ENCODE peak calls at places on chromosomes 16 and 17, in five cellular contexts. One of them, this sample, is unnamed. For H3K27me3, the result is how much of the 10 kb centered on the place peaks cover.

GRCh38 chr17:15398736-15399331 is 57.4 kb upstream of the TEKT3 start:
- DNase-seq in transverse colon: no peak
- DNase-seq in stomach: no peak
- DNase-seq in GM23248: peak
- DNase-seq in thoracic aorta: no peak
- DNase-seq in this sample: peak

GRCh38 chr17:11441004-11441403 is 157.3 kb upstream of the DNAH9 start:
- DNase-seq in thoracic aorta: no peak
- DNase-seq in stomach: no peak
- DNase-seq in GM23248: no peak
- DNase-seq in transverse colon: no peak
- DNase-seq in this sample: no peak

GRCh38 chr16:89712476-89712805 is 8.3 kb downstream of the VPS9D1 start:
- DNase-seq in thoracic aorta: no peak
- DNase-seq in GM23248: peak
- DNase-seq in stomach: no peak
- DNase-seq in transverse colon: no peak
- DNase-seq in this sample: no peak

GRCh38 chr17:39001703-39002637 is 34.8 kb upstream of the FBXO47 start:
- DNase-seq in GM23248: peak
- DNase-seq in thoracic aorta: peak
- DNase-seq in stomach: peak
- DNase-seq in transverse colon: peak
- DNase-seq in this sample: peak

GRCh38 chr17:39776267-39776666 is 38.5 kb downstream of the GRB7 start:
- DNase-seq in thoracic aorta: no peak
- DNase-seq in transverse colon: no peak
- DNase-seq in stomach: no peak
- DNase-seq in GM23248: no peak
- DNase-seq in this sample: no peak

GRCh38 chr17:41415833-41416335 is 8.5 kb downstream of the KRT37 start:
- DNase-seq in transverse colon: no peak
- DNase-seq in GM23248: peak
- DNase-seq in stomach: no peak
- DNase-seq in thoracic aorta: no peak
- DNase-seq in this sample: peak

GRCh38 chr16:71474864-71475263 is 12.8 kb upstream of the ZNF23 start:
- DNase-seq in GM23248: peak
- DNase-seq in transverse colon: no peak
- DNase-seq in thoracic aorta: no peak
- DNase-seq in stomach: no peak
- DNase-seq in this sample: peak

GRCh38 chr16:35725949-35726348 is 2266.5 kb downstream of the TP53TG3F start:
- DNase-seq in stomach: no peak
- DNase-seq in thoracic aorta: no peak
- DNase-seq in transverse colon: no peak
- DNase-seq in GM23248: no peak
- DNase-seq in this sample: no peak

GRCh38 chr17:81652901-81653771 is 3.2 kb downstream of the PDE6G start:
- DNase-seq in stomach: no peak
- DNase-seq in GM23248: no peak
- DNase-seq in transverse colon: no peak
- DNase-seq in thoracic aorta: no peak
- DNase-seq in this sample: no peak

GRCh38 chr16:55944377-55944802 is 69.2 kb upstream of the CES5A start:
- DNase-seq in transverse colon: peak
- DNase-seq in GM23248: peak
- DNase-seq in thoracic aorta: peak
- DNase-seq in stomach: peak
- DNase-seq in this sample: peak

GRCh38 chr16:73060948-73061495 is 13.1 kb upstream of the ZFHX3 start:
- DNase-seq in transverse colon: no peak
- DNase-seq in GM23248: no peak
- DNase-seq in stomach: no peak
- DNase-seq in thoracic aorta: no peak
- DNase-seq in this sample: no peak

GRCh38 chr16:84532299-84532724 is 27.9 kb upstream of the MEAK7 start:
- DNase-seq in GM23248: peak
- DNase-seq in thoracic aorta: peak
- DNase-seq in transverse colon: peak
- DNase-seq in stomach: no peak
- DNase-seq in this sample: peak

GRCh38 chr17:33954597-33954996 is 300.5 kb upstream of the CCL2 start:
- DNase-seq in thoracic aorta: no peak
- DNase-seq in transverse colon: no peak
- DNase-seq in stomach: no peak
- DNase-seq in GM23248: no peak
- DNase-seq in this sample: no peak

GRCh38 chr17:53979991-53980390 is 157.3 kb downstream of the KIF2B start:
- DNase-seq in transverse colon: no peak
- DNase-seq in stomach: no peak
- DNase-seq in GM23248: no peak
- DNase-seq in thoracic aorta: no peak
- DNase-seq in this sample: no peak

GRCh38 chr17:59897090-59897489 is 4.2 kb downstream of the RPS6KB1 start:
- DNase-seq in GM23248: peak
- DNase-seq in stomach: no peak
- DNase-seq in transverse colon: no peak
- DNase-seq in thoracic aorta: no peak
- DNase-seq in this sample: no peak

GRCh38 chr16:519425-519824 is 8.1 kb upstream of the CAPN15 start:
- DNase-seq in thoracic aorta: no peak
- DNase-seq in stomach: no peak
- DNase-seq in GM23248: no peak
- DNase-seq in transverse colon: no peak
- DNase-seq in this sample: no peak

GRCh38 chr17:75769536-75769935 is 4.5 kb upstream of the GALK1 start:
- DNase-seq in transverse colon: no peak
- DNase-seq in stomach: peak
- DNase-seq in GM23248: no peak
- DNase-seq in thoracic aorta: no peak
- DNase-seq in this sample: no peak

GRCh38 chr17:78044280-78044835 is 84.2 kb downstream of the TMC6 start:
- DNase-seq in GM23248: no peak
- DNase-seq in thoracic aorta: no peak
- DNase-seq in stomach: no peak
- DNase-seq in transverse colon: no peak
- DNase-seq in this sample: no peak

GRCh38 chr17:40341808-40342574 is 22.5 kb downstream of the GJD3 start:
- DNase-seq in stomach: peak
- DNase-seq in GM23248: peak
- DNase-seq in transverse colon: peak
- DNase-seq in thoracic aorta: no peak
- DNase-seq in this sample: peak

GRCh38 chr17:6070280-6070894 is at the start of gene WSCD1:
- DNase-seq in thoracic aorta: no peak
- DNase-seq in GM23248: peak
- DNase-seq in stomach: peak
- DNase-seq in transverse colon: peak
- DNase-seq in this sample: peak

DNA sequence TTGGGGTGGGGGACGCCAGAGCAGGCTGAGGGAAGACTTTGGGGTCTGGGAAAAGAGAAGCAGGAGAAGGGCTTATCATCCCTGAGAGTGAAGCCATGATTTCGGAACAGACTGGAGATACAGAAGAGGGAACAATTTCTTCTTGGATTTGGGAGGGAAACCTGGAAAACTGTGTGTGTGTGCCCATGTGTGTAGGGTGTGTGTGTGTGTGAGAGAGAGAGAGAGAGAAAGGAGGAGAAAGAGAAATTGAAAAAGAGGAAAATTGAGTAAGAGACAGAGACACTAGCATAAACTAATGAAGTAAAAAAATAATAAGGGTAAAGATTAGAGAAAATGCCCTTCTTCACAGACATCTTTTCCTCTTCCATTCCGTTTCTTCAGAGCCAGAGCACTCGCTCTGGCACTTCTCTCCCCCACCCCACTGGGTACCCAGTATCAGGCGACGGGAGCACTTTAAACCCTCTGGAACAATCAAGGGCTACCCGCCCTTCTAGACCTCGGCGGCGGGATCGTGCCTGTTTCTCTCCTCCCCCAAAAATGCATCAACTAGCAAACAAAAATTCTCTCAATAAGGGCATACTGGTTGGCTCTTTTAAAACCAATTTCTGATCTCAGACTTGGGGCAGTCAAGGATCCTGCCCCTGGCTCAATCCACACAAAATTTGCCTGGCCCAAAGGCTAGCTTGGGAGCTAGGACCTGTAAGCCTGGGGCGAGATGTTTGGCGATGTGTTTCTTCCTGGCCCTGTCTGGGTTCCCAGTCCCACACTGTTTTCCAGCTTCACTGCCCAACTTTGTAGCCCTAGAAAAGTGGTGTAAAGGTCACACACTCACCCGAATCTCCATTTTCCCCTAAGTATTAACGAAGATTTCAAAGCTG is 14.1 kb upstream of the HOXB2 start:
- DNase-seq in stomach: no peak
- DNase-seq in thoracic aorta: no peak
- DNase-seq in GM23248: no peak
- DNase-seq in transverse colon: no peak
- DNase-seq in this sample: no peak
- H3K27me3 ChIP-seq in stomach: half or more
- H3K27me3 ChIP-seq in thoracic aorta: under half
- H3K27me3 ChIP-seq in GM23248: under half
- H3K27me3 ChIP-seq in transverse colon: under half
- H3K27me3 ChIP-seq in this sample: under half

GRCh38 chr16:68276223-68276622 is 11.9 kb downstream of the SLC7A6 start:
- DNase-seq in GM23248: no peak
- DNase-seq in thoracic aorta: no peak
- DNase-seq in transverse colon: no peak
- DNase-seq in stomach: no peak
- DNase-seq in this sample: no peak
- H3K4me3 ChIP-seq in GM23248: no peak
- H3K4me3 ChIP-seq in thoracic aorta: peak
- H3K4me3 ChIP-seq in transverse colon: no peak
- H3K4me3 ChIP-seq in stomach: no peak
- H3K4me3 ChIP-seq in this sample: no peak

GRCh38 chr16:2786826-2787151 is 571 bp downstream of the PRSS33 start:
- DNase-seq in GM23248: no peak
- DNase-seq in transverse colon: no peak
- DNase-seq in stomach: no peak
- DNase-seq in thoracic aorta: no peak
- DNase-seq in this sample: no peak
- H3K27me3 ChIP-seq in GM23248: half or more
- H3K27me3 ChIP-seq in transverse colon: half or more
- H3K27me3 ChIP-seq in stomach: half or more
- H3K27me3 ChIP-seq in thoracic aorta: under half
- H3K27me3 ChIP-seq in this sample: under half

DNA sequence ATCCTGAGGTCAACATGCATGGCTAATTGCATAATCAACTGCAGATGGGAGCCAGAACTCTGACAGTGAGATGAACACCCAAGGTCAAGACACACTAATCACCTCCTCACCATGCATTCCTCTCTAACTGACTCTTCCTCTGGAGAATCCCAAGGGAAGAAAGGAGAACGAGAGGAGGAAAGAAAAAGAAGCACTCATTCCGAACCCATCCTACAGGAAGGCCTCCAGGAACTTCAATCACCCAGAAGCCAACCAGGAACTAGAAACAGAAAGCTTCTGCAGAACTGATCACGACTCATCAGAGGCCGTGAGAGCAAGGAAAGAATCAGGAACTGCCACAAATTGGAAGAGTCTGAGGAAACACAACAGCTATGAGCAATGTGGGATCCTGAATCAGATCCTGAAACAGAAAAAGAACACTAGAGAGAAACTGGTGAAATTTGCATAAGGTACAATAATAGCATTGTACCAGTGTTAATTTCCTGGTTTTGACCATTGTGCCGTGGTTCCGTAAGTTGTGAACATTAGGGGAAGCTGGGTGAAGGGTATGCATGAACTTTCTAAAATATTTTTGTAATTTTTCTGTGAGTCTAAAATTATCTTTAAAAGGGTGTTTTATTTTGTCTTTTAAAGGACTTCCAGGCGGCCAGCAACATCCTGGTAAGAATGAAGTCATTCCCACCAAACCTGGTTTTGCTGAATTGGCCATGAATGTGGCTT is 10.0 kb upstream of the BEAN1 start:
- DNase-seq in GM23248: peak
- DNase-seq in transverse colon: no peak
- DNase-seq in thoracic aorta: no peak
- DNase-seq in stomach: no peak
- DNase-seq in this sample: no peak
- H3K4me3 ChIP-seq in GM23248: no peak
- H3K4me3 ChIP-seq in transverse colon: no peak
- H3K4me3 ChIP-seq in thoracic aorta: no peak
- H3K4me3 ChIP-seq in stomach: no peak
- H3K4me3 ChIP-seq in this sample: no peak

DNA sequence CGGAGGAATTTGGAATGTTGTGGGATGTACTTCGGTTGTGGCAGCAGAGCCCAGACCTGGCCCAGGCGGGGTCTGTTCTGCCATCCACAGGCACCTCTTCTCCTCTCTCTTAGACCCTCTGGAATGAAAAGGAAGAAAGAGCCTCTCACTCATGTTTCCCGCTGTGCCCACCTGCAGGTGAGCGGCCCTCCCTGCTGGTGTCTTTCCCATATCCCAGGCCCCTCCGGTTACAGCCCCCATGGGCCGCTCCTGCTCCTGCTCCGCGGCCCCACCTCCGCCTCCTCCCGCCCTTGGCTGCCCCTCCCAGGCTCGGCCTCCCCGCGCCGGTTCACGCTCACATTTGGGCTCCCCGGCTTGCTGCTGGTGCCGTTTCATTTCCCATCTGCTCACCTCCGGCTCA is 98.7 kb upstream of the SDK2 start:
- DNase-seq in thoracic aorta: no peak
- DNase-seq in stomach: no peak
- DNase-seq in GM23248: no peak
- DNase-seq in transverse colon: no peak
- DNase-seq in this sample: no peak
- H3K27me3 ChIP-seq in thoracic aorta: under half
- H3K27me3 ChIP-seq in stomach: half or more
- H3K27me3 ChIP-seq in GM23248: under half
- H3K27me3 ChIP-seq in transverse colon: half or more
- H3K27me3 ChIP-seq in this sample: under half